ENCODE peak calls at places on chromosomes 7 and 10, in six cellular contexts. R is lower lobe of right lung, M is right lobe of liver, X is gastrocnemius medialis, T is psoas muscle, J is body of pancreas. S is an unnamed sample. For H3K36me3 and H3K4me1, the result is how much of the 10 kb centered on the place peaks cover.

GRCh38 chr10:102118867-102119266 is 1.3 kb downstream of the LDB1 start:
- DNase-seq in R (peak), M (no peak), J (peak), X (no peak), T (no peak), S (peak)

GRCh38 chr7:38382627-38383026 is 109.2 kb upstream of the TARP start:
- DNase-seq in J (no peak), R (no peak), X (no peak), T (no peak), M (no peak), S (no peak)

GRCh38 chr7:87715511-87715910 is 87.3 kb downstream of the RUNDC3B start:
- DNase-seq in J (no peak), M (no peak), X (no peak), T (no peak), R (no peak), S (no peak)

GRCh38 chr10:68385740-68386139 is 21.3 kb downstream of the RUFY2 start:
- DNase-seq in X (no peak), J (no peak), M (no peak), T (no peak), R (no peak), S (no peak)

GRCh38 chr7:85475071-85475470 is 288.2 kb upstream of the SEMA3D start:
- DNase-seq in J (no peak), X (no peak), M (no peak), T (no peak), R (no peak), S (no peak)

GRCh38 chr10:19904202-19904661 is 88.0 kb downstream of the PLXDC2 start:
- DNase-seq in M (no peak), X (no peak), T (no peak), R (no peak), J (no peak), S (no peak)

GRCh38 chr10:29590598-29591415 is 44.0 kb downstream of the SVIL start:
- DNase-seq in M (no peak), T (no peak), X (no peak), R (no peak), J (no peak), S (peak)

GRCh38 chr10:130751106-130751840 is 560.2 kb downstream of the TCERG1L start:
- DNase-seq in X (no peak), J (no peak), R (no peak), T (peak), M (peak), S (no peak)

GRCh38 chr7:117119192-117119924 is 166.1 kb downstream of the ST7 start:
- DNase-seq in J (peak), X (peak), T (peak), R (peak), M (peak), S (peak)

GRCh38 chr7:20793686-20794394 is 7.2 kb upstream of the SP8 start:
- DNase-seq in X (no peak), M (no peak), T (no peak), J (no peak), R (no peak), S (no peak)

GRCh38 chr7:150866932-150867564 is 14.7 kb downstream of the AOC1 start:
- DNase-seq in T (no peak), M (no peak), J (no peak), R (no peak), X (no peak), S (no peak)

GRCh38 chr10:15370212-15370740 is 813 bp downstream of the FAM171A1 start:
- DNase-seq in J (no peak), M (peak), X (no peak), T (peak), R (no peak), S (peak)

DNA sequence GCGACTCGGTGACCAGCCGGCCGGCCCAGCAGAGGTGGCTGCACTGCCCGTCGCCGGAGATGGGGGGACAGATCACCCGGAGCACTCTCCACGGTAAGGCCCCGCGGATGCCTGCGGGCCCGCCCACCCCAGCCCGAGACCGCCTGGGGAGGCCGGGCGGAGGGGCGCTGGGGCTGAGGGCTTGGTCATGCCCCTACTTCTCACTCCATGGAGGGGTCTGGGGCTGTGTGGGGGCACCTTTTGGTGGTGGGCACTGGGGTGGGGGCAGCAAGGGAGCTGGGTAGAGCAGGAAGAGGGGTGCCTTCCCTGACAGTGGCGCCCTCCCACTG is 61.8 kb downstream of the NEURL1 start:
- DNase-seq in R (no peak), X (no peak), T (no peak), M (no peak), J (no peak), S (no peak)
- TF ChIP-seq CTCF in R (no peak), X (no peak), T (no peak), M (no peak), J (no peak), S (no peak)

GRCh38 chr7:66957595-66958290 is 36.7 kb downstream of the TMEM248 start:
- DNase-seq in T (no peak), M (no peak), R (no peak), X (no peak), J (no peak), S (no peak)
- H3K36me3 ChIP-seq in T (under half), M (under half), R (half or more), X (half or more), J (under half), S (under half)

GRCh38 chr10:7193369-7193768 is 217.5 kb downstream of the SFMBT2 start:
- DNase-seq in M (no peak), R (no peak), T (no peak), J (no peak), X (no peak), S (no peak)
- H3K4me1 ChIP-seq in M (under half), R (under half), T (under half), J (under half), X (under half), S (under half)

GRCh38 chr10:80289451-80290287 is at the start of gene MAT1A:
- DNase-seq in R (no peak), M (peak), T (no peak), J (peak), X (no peak), S (no peak)
- TF ChIP-seq CTCF in R (no peak), M (peak), T (no peak), J (no peak), X (no peak), S (no peak)

GRCh38 chr10:125781374-125781773 is 5.8 kb upstream of the MMP21 start:
- DNase-seq in R (no peak), T (no peak), M (no peak), J (no peak), X (no peak), S (no peak)
- H3K36me3 ChIP-seq in R (under half), T (under half), M (under half), J (under half), X (under half), S (under half)

GRCh38 chr7:45230611-45231165 is 73.1 kb downstream of the RAMP3 start:
- DNase-seq in X (no peak), T (no peak), M (no peak), J (no peak), R (no peak), S (no peak)
- H3K4me1 ChIP-seq in X (under half), T (under half), M (under half), J (under half), R (under half), S (under half)

DNA sequence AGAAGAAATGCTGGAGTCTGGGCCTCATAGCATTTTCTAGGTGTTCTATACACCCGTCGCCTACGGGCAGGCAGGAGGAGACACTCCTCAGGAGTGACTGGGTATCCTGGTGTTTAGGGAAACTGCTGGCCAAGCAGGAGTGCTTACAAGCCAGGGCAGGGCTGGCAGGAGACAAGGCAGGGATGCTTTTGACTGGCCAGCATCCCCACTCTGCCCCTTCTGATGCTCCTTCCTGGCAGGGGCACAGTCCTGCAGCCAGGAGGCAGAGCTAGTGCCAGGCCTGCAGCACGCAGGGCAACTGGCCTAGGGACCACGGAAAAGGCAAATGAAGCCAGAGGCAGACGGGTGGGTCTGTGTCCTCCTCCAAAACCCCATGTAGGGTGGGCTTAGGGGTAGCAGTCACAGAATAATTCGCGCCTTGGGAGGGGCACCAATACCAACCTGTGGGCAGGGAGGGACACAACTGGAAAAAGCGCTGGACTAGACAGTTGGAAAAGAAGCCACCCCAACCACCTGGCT is 4.9 kb downstream of the IMPDH1 start:
- DNase-seq in J (no peak), R (no peak), T (no peak), M (no peak), X (no peak), S (no peak)
- TF ChIP-seq CTCF in J (no peak), R (no peak), T (no peak), M (no peak), X (no peak), S (peak)

S was measured in mucosa of descending colon.